ENCODE peak calls at places on chromosomes 3 and 15, in five cellular contexts. B is stomach, W is WERI-Rb-1, K is left lung, I is A673. Q is an unnamed sample.

GRCh38 chr3:64645236-64645635 is 42.6 kb downstream of the ADAMTS9 start:
- DNase-seq in K (no peak), W (no peak), I (no peak), B (no peak), Q (no peak)

GRCh38 chr3:72018339-72018984 is 233.5 kb upstream of the PROK2 start:
- DNase-seq in W (peak; percentile 33), I (no peak), K (no peak), B (no peak), Q (no peak)

GRCh38 chr3:100602506-100603444 is 6.6 kb upstream of the ADGRG7 start:
- DNase-seq in W (no peak), B (no peak), I (no peak), K (no peak), Q (no peak)

GRCh38 chr3:141928626-141929270 is 52.3 kb downstream of the ATP1B3 start:
- DNase-seq in I (no peak), K (no peak), B (no peak), W (peak; percentile 50), Q (no peak)

GRCh38 chr15:99994849-99995248 is 261.6 kb upstream of the LYSMD4 start:
- DNase-seq in I (no peak), K (no peak), W (no peak), B (no peak), Q (no peak)

GRCh38 chr3:135867911-135868310 is 97.6 kb upstream of the PPP2R3A start:
- DNase-seq in W (no peak), K (no peak), I (no peak), B (no peak), Q (no peak)

GRCh38 chr3:66753670-66754069 is 244.4 kb upstream of the KBTBD8 start:
- DNase-seq in I (no peak), W (no peak), B (no peak), K (no peak), Q (no peak)

GRCh38 chr3:158732856-158733200 is 571 bp upstream of the RARRES1 start:
- DNase-seq in I (no peak), K (no peak), W (no peak), B (no peak), Q (no peak)

GRCh38 chr15:92921215-92922131 is 21.3 kb downstream of the CHD2 start:
- DNase-seq in W (no peak), B (no peak), I (no peak), K (no peak), Q (no peak)

GRCh38 chr3:28326458-28326926 is 22.0 kb upstream of the ZCWPW2 start:
- DNase-seq in I (no peak), B (no peak), W (no peak), K (no peak), Q (peak; percentile 50)

GRCh38 chr15:58287891-58288290 is 143.9 kb upstream of the LIPC start:
- DNase-seq in K (no peak), W (no peak), B (no peak), I (no peak), Q (no peak)

GRCh38 chr3:28117598-28117997 is 123.8 kb upstream of the CMC1 start:
- DNase-seq in K (no peak), B (no peak), W (no peak), I (no peak), Q (no peak)

GRCh38 chr15:39135989-39136388 is 444.9 kb upstream of the THBS1 start:
- DNase-seq in K (no peak), B (no peak), W (no peak), I (no peak), Q (no peak)

GRCh38 chr15:92772626-92773244 is 117.2 kb upstream of the FAM174B start:
- DNase-seq in B (no peak), K (no peak), W (no peak), I (no peak), Q (no peak)

GRCh38 chr3:180802837-180803236 is 109.6 kb upstream of the FXR1 start:
- DNase-seq in B (no peak), I (peak; percentile 39), W (no peak), K (no peak), Q (no peak)

GRCh38 chr15:49423021-49423420 is at the start of gene FGF7:
- DNase-seq in I (peak; percentile 29), B (no peak), K (no peak), W (no peak), Q (no peak)

GRCh38 chr3:106302451-106303221 is 433.8 kb upstream of the CBLB start:
- DNase-seq in K (no peak), I (no peak), W (no peak), B (no peak), Q (no peak)

GRCh38 chr15:31893770-31894169 is 136.5 kb upstream of the CHRNA7 start:
- DNase-seq in I (no peak), K (no peak), W (no peak), B (no peak), Q (no peak)
- H3K4me3 ChIP-seq in I (no peak overlapping the region), K (no peak overlapping the region), W (no peak overlapping the region), B (no peak overlapping the region), Q (no peak overlapping the region)

GRCh38 chr15:28125673-28126651 is 26.8 kb upstream of the OCA2 start:
- DNase-seq in W (no peak), B (no peak), I (peak; percentile 59), K (no peak), Q (no peak)
- TF ChIP-seq CTCF in W (peak; percentile 54), B (peak; percentile 36), I (peak; percentile 67), K (peak; percentile 38), Q (peak; percentile 74)

GRCh38 chr15:37093480-37094410 is 6.6 kb downstream of the MEIS2 start:
- DNase-seq in K (no peak), I (no peak), B (no peak), W (peak; percentile 22), Q (no peak)

GRCh38 chr15:37095993-37096877 is 4.1 kb downstream of the MEIS2 start:
- DNase-seq in I (no peak), K (no peak), W (peak; percentile 17), B (no peak), Q (no peak)

GRCh38 chr15:37094542-37095196 is 5.7 kb downstream of the MEIS2 start:
- DNase-seq in W (no peak), K (no peak), I (no peak), B (no peak), Q (no peak)

GRCh38 chr15:37096878-37097568 is 3.3 kb downstream of the MEIS2 start:
- DNase-seq in W (peak; percentile 31), K (no peak), B (no peak), I (no peak), Q (no peak)

DNA sequence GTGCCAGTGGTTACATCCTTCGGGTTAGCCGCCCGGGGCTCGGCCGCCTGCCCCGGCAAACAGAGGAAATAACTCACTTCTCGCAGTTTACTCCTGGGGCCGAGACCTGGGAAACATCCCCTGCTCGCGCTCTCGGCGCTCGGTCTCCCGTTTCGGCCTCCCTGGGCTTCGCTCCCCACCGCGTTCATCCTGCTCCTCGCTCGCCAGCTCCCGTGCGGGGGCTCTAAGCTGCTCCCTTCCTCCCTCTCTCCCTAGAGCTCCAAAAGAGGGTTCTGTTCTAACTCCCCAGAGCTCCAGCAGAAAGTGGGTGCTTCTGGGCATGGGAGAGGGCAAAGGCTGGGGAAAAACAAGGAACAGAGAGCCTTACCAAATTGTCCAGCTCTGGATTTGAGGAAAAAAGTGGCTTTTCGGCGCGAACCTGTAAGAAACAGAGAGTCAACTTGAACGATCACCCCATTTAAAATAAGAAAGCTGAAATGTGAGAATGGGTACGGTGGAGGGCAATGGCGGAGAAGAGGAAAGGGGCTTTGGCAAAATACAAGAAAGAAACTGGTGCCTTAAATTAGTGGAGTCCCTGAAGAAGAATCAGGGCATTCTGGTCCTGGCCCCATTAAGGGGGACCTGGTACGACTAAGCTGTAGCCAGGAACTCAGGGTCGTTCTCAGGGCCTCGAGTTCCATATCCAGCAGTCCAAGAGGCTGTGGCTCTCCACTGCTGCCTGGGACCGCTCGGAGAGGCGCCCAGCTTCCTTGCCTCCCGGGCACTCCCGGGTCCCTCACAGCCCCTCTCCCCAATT is 5.0 kb downstream of the MEIS2 start:
- DNase-seq in W (peak; percentile 23), K (no peak), I (no peak), B (no peak), Q (no peak)
- H3K4me3 ChIP-seq in W (peak overlapping the region; percentile 69), K (peak overlapping the region; percentile 57), I (no peak overlapping the region), B (peak overlapping the region; percentile 60), Q (no peak overlapping the region)

GRCh38 chr15:35410775-35411174 is 135.2 kb downstream of the DPH6 start:
- DNase-seq in I (no peak), K (no peak), B (no peak), W (no peak), Q (no peak)
- TF ChIP-seq CTCF in I (no peak), K (no peak), B (no peak), W (no peak), Q (no peak)

DNA sequence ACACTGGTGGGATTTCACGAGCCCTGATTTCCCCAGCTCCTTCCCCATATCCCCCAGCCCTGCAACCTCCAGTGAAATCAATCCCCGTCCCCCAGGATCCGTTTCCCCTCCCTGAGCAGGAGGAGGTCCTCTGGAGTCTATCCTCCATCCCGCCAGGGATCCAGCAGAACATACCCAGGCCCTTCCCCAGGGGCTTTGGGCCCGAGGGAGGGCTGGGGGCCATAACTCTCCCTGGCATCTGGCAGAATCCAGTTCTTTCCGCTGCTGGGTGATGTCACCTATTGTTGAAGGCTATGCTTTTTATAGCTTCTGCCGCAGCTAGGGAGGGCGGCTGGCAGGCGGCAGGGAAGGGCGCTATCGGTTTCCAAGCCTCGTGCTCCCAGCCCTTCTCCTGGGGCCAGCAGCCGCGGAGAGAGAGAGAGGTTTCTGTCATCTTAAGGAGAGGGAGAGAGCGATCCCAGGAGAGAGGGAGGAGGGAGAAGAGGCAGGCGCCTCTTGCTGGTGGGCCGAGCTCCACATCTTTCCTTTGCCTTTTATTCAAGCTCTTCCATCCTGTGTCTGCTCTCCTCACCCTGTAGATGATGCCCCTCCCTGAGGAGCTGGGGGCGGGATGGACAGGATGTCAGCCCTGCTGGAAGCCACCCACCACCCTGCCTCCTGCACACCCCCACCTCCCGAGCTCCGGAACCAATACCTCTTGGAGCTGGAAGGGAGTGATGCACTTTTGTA is 120.1 kb downstream of the ANP32A start:
- DNase-seq in I (peak; percentile 87), B (no peak), K (no peak), W (peak; percentile 87), Q (no peak)
- H3K4me3 ChIP-seq in I (peak overlapping the region; percentile 6), B (no peak overlapping the region), K (no peak overlapping the region), W (peak overlapping the region; percentile 6), Q (no peak overlapping the region)

DNA sequence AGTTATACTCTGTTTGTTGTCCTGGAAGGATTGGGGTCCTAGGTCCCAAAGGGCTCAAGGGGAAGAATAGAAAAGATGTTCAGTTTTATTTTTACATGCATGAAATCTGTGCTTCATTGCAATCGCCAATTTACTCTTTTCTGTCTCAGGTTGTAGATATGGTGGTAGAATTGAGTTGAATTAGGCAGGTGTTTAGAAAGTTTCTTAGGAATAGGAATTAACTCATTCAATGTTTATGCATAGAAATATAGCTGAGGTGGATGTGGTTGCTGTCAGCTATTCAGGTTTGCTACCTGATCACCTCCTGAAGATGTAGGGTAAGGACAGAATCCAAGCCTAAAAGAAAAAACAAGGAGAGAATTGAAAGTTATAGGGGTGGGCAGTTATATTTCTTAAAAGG is 1.4 kb downstream of the ARPP21 start:
- DNase-seq in K (no peak), I (no peak), W (no peak), B (no peak), Q (no peak)
- TF ChIP-seq CTCF in K (no peak), I (no peak), W (no peak), B (no peak), Q (no peak)